ENCODE peak calls at places on chromosomes 16 and 17, in four cellular contexts. D is H1, S is H9, N is mesendoderm. Y is an unnamed sample.

GRCh38 chr17:69828087-69828486 is 246.9 kb upstream of the KCNJ16 start:
- DNase-seq in D (no peak), N (no peak), S (no peak), Y (peak; percentile 81)

GRCh38 chr17:7825206-7825980 is 8.6 kb upstream of the KDM6B start:
- DNase-seq in N (no peak), S (peak; percentile 24), D (no peak), Y (peak; percentile 24)

GRCh38 chr16:84423416-84423837 is 55.1 kb downstream of the ATP2C2 start:
- DNase-seq in N (peak; percentile 57), D (no peak), S (no peak), Y (peak; percentile 23)

GRCh38 chr16:11056090-11056988 is 112.0 kb downstream of the CLEC16A start:
- DNase-seq in S (no peak), N (no peak), D (no peak), Y (no peak)

GRCh38 chr17:15412606-15413005 is 54.8 kb downstream of the CDRT4 start:
- DNase-seq in D (no peak), S (no peak), N (no peak), Y (no peak)

GRCh38 chr16:57104706-57105105 is 12.3 kb downstream of the CPNE2 start:
- DNase-seq in S (no peak), N (no peak), D (no peak), Y (no peak)

GRCh38 chr17:55117063-55117611 is 147.6 kb upstream of the HLF start:
- DNase-seq in D (no peak), S (no peak), N (no peak), Y (no peak)

GRCh38 chr17:77374170-77374936 is 233.6 kb downstream of the SEC14L1 start:
- DNase-seq in D (peak; percentile 59), S (peak; percentile 96), N (peak; percentile 97), Y (peak; percentile 94)

GRCh38 chr17:3768341-3768740 is 32.6 kb downstream of the ITGAE start:
- DNase-seq in S (no peak), D (no peak), N (no peak), Y (no peak)

GRCh38 chr16:87541004-87541881 is 48.4 kb upstream of the ZCCHC14 start:
- DNase-seq in N (no peak), D (no peak), S (no peak), Y (peak; percentile 50)

GRCh38 chr16:89366561-89367537 is 123.5 kb downstream of the ANKRD11 start:
- DNase-seq in N (no peak), S (no peak), D (no peak), Y (no peak)

GRCh38 chr16:72355561-72355960 is 183.6 kb upstream of the PMFBP1 start:
- DNase-seq in N (no peak), D (no peak), S (no peak), Y (no peak)

GRCh38 chr17:22517716-22518115 is 825.4 kb downstream of the KCNJ18 start:
- DNase-seq in S (no peak), D (no peak), N (no peak), Y (no peak)

GRCh38 chr16:366476-366875 is 3.9 kb downstream of the MRPL28 start:
- DNase-seq in N (no peak), D (no peak), S (no peak), Y (no peak)

GRCh38 chr17:48554412-48555090 is 9.6 kb upstream of the HOXB2 start:
- DNase-seq in N (no peak), S (peak; percentile 64), D (no peak), Y (peak; percentile 52)

GRCh38 chr17:13008461-13008860 is 9.4 kb downstream of the ELAC2 start:
- DNase-seq in D (no peak), S (no peak), N (no peak), Y (no peak)

GRCh38 chr16:30820952-30821421 is 34.0 kb upstream of the ZNF629 start:
- DNase-seq in D (no peak), N (no peak), S (no peak), Y (no peak)

GRCh38 chr16:31458073-31458834 is 1.0 kb upstream of the ARMC5 start:
- DNase-seq in N (peak; percentile 75), S (peak; percentile 60), D (no peak), Y (peak; percentile 65)

GRCh38 chr16:46757339-46758050 is 9.4 kb upstream of the MYLK3 start:
- DNase-seq in N (peak; percentile 93), D (no peak), S (no peak), Y (peak; percentile 13)

GRCh38 chr17:7712111-7712771 is 5.3 kb upstream of the DNAH2 start:
- DNase-seq in N (peak; percentile 36), S (peak; percentile 68), D (no peak), Y (no peak)

GRCh38 chr16:75320435-75320834 is 69.0 kb upstream of the BCAR1 start:
- DNase-seq in S (no peak), N (peak; percentile 50), D (no peak), Y (no peak)
- H4K8ac ChIP-seq in S (no peak overlapping the region), N (no peak overlapping the region), D (no peak overlapping the region), Y (peak overlapping the region; percentile 93)

GRCh38 chr17:1755252-1755992 is 6.4 kb upstream of the SERPINF1 start:
- DNase-seq in D (no peak), S (no peak), N (no peak), Y (no peak)
- H4K8ac ChIP-seq in D (no peak overlapping the region), S (no peak overlapping the region), N (no peak overlapping the region), Y (peak overlapping the region; percentile 54)

DNA sequence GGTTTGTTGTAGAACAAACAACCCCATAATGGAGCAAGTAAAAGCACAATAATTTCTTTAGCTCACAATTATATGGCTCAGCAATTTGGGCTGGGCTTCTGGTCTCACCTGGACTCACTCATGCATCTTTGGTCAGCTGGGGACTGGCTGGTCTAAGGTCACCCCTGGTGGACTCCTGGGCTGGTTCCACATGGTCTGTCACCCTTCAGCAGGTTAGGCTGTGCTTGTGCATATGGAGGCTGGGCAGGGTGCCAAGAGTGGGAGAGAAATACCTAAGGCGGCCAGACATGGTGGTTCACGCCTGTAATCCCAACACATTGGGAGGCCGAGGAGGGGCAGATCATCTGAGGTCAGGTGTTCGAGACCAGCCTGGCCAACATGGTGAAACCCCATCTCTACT is 27.0 kb upstream of the SMURF2 start:
- DNase-seq in S (no peak), D (no peak), N (no peak), Y (no peak)
- H4K8ac ChIP-seq in S (no peak overlapping the region), D (no peak overlapping the region), N (no peak overlapping the region), Y (no peak overlapping the region)

GRCh38 chr17:2243953-2244352 is 59.6 kb downstream of the SMG6 start:
- DNase-seq in D (no peak), S (no peak), N (no peak), Y (peak; percentile 69)
- H4K8ac ChIP-seq in D (no peak overlapping the region), S (no peak overlapping the region), N (no peak overlapping the region), Y (peak overlapping the region; percentile 71)

GRCh38 chr16:15509593-15510520 is 75.5 kb downstream of the BMERB1 start:
- DNase-seq in S (no peak), D (peak; percentile 39), N (peak; percentile 65), Y (peak; percentile 49)
- H4K8ac ChIP-seq in S (no peak overlapping the region), D (no peak overlapping the region), N (no peak overlapping the region), Y (peak overlapping the region; percentile 15)

GRCh38 chr16:67187175-67187900 is 2.6 kb downstream of the EXOC3L1 start:
- DNase-seq in S (no peak), N (no peak), D (no peak), Y (no peak)
- H4K8ac ChIP-seq in S (no peak overlapping the region), N (no peak overlapping the region), D (no peak overlapping the region), Y (no peak overlapping the region)

GRCh38 chr17:50845260-50846147 is 10.1 kb downstream of the WFIKKN2 start:
- DNase-seq in N (peak; percentile 51), S (peak; percentile 36), D (no peak), Y (peak; percentile 31)
- H4K8ac ChIP-seq in N (no peak overlapping the region), S (no peak overlapping the region), D (no peak overlapping the region), Y (peak overlapping the region; percentile 62)